ENCODE peak calls at places on chromosomes 12 and 14, in ten cellular contexts. One of them, this sample, is unnamed.

GRCh38 chr14:66233571-66233970 is 252.6 kb upstream of the CCDC196 start:
- DNase-seq in left colon: no peak
- DNase-seq in IMR-90: no peak
- DNase-seq in cardiac muscle cell: no peak
- DNase-seq in T-helper 17 cell: no peak
- DNase-seq in tibial artery: no peak
- DNase-seq in islet precursor cell: no peak
- DNase-seq in stimulated activated effector memory CD8-positive, alpha-beta T cell treated with anti-CD3 and anti-CD28 coated beads, Interleukin-12 subunit alpha, Interleukin-12 subunit beta, amount 100 ng/mL, for 72 hours: no peak
- DNase-seq in brain microvascular endothelial cell: no peak
- DNase-seq in stomach: no peak
- DNase-seq in this sample: no peak

GRCh38 chr12:11650279-11650696 is 814 bp downstream of the ETV6 start:
- DNase-seq in T-helper 17 cell: no peak
- DNase-seq in IMR-90: no peak
- DNase-seq in tibial artery: no peak
- DNase-seq in left colon: no peak
- DNase-seq in brain microvascular endothelial cell: peak
- DNase-seq in cardiac muscle cell: no peak
- DNase-seq in islet precursor cell: no peak
- DNase-seq in stimulated activated effector memory CD8-positive, alpha-beta T cell treated with anti-CD3 and anti-CD28 coated beads, Interleukin-12 subunit alpha, Interleukin-12 subunit beta, amount 100 ng/mL, for 72 hours: no peak
- DNase-seq in stomach: no peak
- DNase-seq in this sample: no peak

GRCh38 chr12:89311703-89312293 is 40.5 kb downstream of the DUSP6 start:
- DNase-seq in cardiac muscle cell: no peak
- DNase-seq in left colon: no peak
- DNase-seq in islet precursor cell: no peak
- DNase-seq in IMR-90: no peak
- DNase-seq in T-helper 17 cell: no peak
- DNase-seq in stomach: no peak
- DNase-seq in tibial artery: no peak
- DNase-seq in brain microvascular endothelial cell: no peak
- DNase-seq in stimulated activated effector memory CD8-positive, alpha-beta T cell treated with anti-CD3 and anti-CD28 coated beads, Interleukin-12 subunit alpha, Interleukin-12 subunit beta, amount 100 ng/mL, for 72 hours: no peak
- DNase-seq in this sample: no peak

GRCh38 chr12:50174971-50175715 is 8.0 kb upstream of the CERS5 start:
- DNase-seq in brain microvascular endothelial cell: no peak
- DNase-seq in left colon: no peak
- DNase-seq in tibial artery: no peak
- DNase-seq in stomach: no peak
- DNase-seq in cardiac muscle cell: peak
- DNase-seq in islet precursor cell: no peak
- DNase-seq in T-helper 17 cell: no peak
- DNase-seq in IMR-90: peak
- DNase-seq in stimulated activated effector memory CD8-positive, alpha-beta T cell treated with anti-CD3 and anti-CD28 coated beads, Interleukin-12 subunit alpha, Interleukin-12 subunit beta, amount 100 ng/mL, for 72 hours: no peak
- DNase-seq in this sample: peak

GRCh38 chr14:100146548-100147091 is 12.8 kb downstream of the DEGS2 start:
- DNase-seq in islet precursor cell: no peak
- DNase-seq in left colon: peak
- DNase-seq in cardiac muscle cell: no peak
- DNase-seq in brain microvascular endothelial cell: no peak
- DNase-seq in tibial artery: no peak
- DNase-seq in stimulated activated effector memory CD8-positive, alpha-beta T cell treated with anti-CD3 and anti-CD28 coated beads, Interleukin-12 subunit alpha, Interleukin-12 subunit beta, amount 100 ng/mL, for 72 hours: no peak
- DNase-seq in T-helper 17 cell: no peak
- DNase-seq in stomach: no peak
- DNase-seq in IMR-90: no peak
- DNase-seq in this sample: no peak

GRCh38 chr12:6062427-6063378 is 61.8 kb downstream of the VWF start:
- DNase-seq in cardiac muscle cell: peak
- DNase-seq in brain microvascular endothelial cell: no peak
- DNase-seq in stimulated activated effector memory CD8-positive, alpha-beta T cell treated with anti-CD3 and anti-CD28 coated beads, Interleukin-12 subunit alpha, Interleukin-12 subunit beta, amount 100 ng/mL, for 72 hours: peak
- DNase-seq in tibial artery: no peak
- DNase-seq in T-helper 17 cell: peak
- DNase-seq in IMR-90: peak
- DNase-seq in islet precursor cell: peak
- DNase-seq in stomach: peak
- DNase-seq in left colon: peak
- DNase-seq in this sample: peak

GRCh38 chr12:123533672-123534643 is at the start of gene RILPL1:
- DNase-seq in stimulated activated effector memory CD8-positive, alpha-beta T cell treated with anti-CD3 and anti-CD28 coated beads, Interleukin-12 subunit alpha, Interleukin-12 subunit beta, amount 100 ng/mL, for 72 hours: peak
- DNase-seq in IMR-90: peak
- DNase-seq in brain microvascular endothelial cell: peak
- DNase-seq in tibial artery: peak
- DNase-seq in left colon: peak
- DNase-seq in stomach: peak
- DNase-seq in islet precursor cell: peak
- DNase-seq in cardiac muscle cell: peak
- DNase-seq in T-helper 17 cell: peak
- DNase-seq in this sample: peak

GRCh38 chr12:24791622-24792021 is 157.3 kb downstream of the BCAT1 start:
- DNase-seq in left colon: no peak
- DNase-seq in stimulated activated effector memory CD8-positive, alpha-beta T cell treated with anti-CD3 and anti-CD28 coated beads, Interleukin-12 subunit alpha, Interleukin-12 subunit beta, amount 100 ng/mL, for 72 hours: no peak
- DNase-seq in T-helper 17 cell: no peak
- DNase-seq in IMR-90: no peak
- DNase-seq in stomach: no peak
- DNase-seq in tibial artery: no peak
- DNase-seq in cardiac muscle cell: no peak
- DNase-seq in islet precursor cell: no peak
- DNase-seq in brain microvascular endothelial cell: no peak
- DNase-seq in this sample: no peak

GRCh38 chr14:36086629-36087380 is 89.7 kb downstream of the PTCSC3 start:
- DNase-seq in islet precursor cell: no peak
- DNase-seq in stimulated activated effector memory CD8-positive, alpha-beta T cell treated with anti-CD3 and anti-CD28 coated beads, Interleukin-12 subunit alpha, Interleukin-12 subunit beta, amount 100 ng/mL, for 72 hours: no peak
- DNase-seq in T-helper 17 cell: no peak
- DNase-seq in tibial artery: no peak
- DNase-seq in left colon: no peak
- DNase-seq in brain microvascular endothelial cell: no peak
- DNase-seq in IMR-90: peak
- DNase-seq in cardiac muscle cell: no peak
- DNase-seq in stomach: no peak
- DNase-seq in this sample: no peak

GRCh38 chr14:89899917-89900680 is 54.4 kb downstream of the EFCAB11 start:
- DNase-seq in stomach: no peak
- DNase-seq in left colon: no peak
- DNase-seq in brain microvascular endothelial cell: no peak
- DNase-seq in islet precursor cell: no peak
- DNase-seq in cardiac muscle cell: peak
- DNase-seq in tibial artery: no peak
- DNase-seq in stimulated activated effector memory CD8-positive, alpha-beta T cell treated with anti-CD3 and anti-CD28 coated beads, Interleukin-12 subunit alpha, Interleukin-12 subunit beta, amount 100 ng/mL, for 72 hours: no peak
- DNase-seq in T-helper 17 cell: no peak
- DNase-seq in IMR-90: peak
- DNase-seq in this sample: peak

GRCh38 chr14:53109028-53109687 is 44.0 kb downstream of the DDHD1 start:
- DNase-seq in cardiac muscle cell: no peak
- DNase-seq in tibial artery: no peak
- DNase-seq in brain microvascular endothelial cell: no peak
- DNase-seq in islet precursor cell: no peak
- DNase-seq in T-helper 17 cell: no peak
- DNase-seq in IMR-90: no peak
- DNase-seq in stimulated activated effector memory CD8-positive, alpha-beta T cell treated with anti-CD3 and anti-CD28 coated beads, Interleukin-12 subunit alpha, Interleukin-12 subunit beta, amount 100 ng/mL, for 72 hours: no peak
- DNase-seq in stomach: no peak
- DNase-seq in left colon: no peak
- DNase-seq in this sample: no peak